ENCODE peak calls at places on chromosomes 3 and 15, in eight cellular contexts. One of them, this sample, is unnamed.

GRCh38 chr3:18423401-18424212 is 1.5 kb downstream of the SATB1 start:
- DNase-seq in uterus: peak
- DNase-seq in mucosa of descending colon: peak
- DNase-seq in colonic mucosa: peak
- DNase-seq in A549: peak
- DNase-seq in fibroblast of the aortic adventitia: peak
- DNase-seq in IMR-90: peak
- DNase-seq in upper lobe of left lung: no peak
- DNase-seq in this sample: peak

GRCh38 chr3:148861277-148861869 is 3.7 kb upstream of the CPA3 start:
- DNase-seq in colonic mucosa: no peak
- DNase-seq in IMR-90: peak
- DNase-seq in upper lobe of left lung: no peak
- DNase-seq in uterus: no peak
- DNase-seq in fibroblast of the aortic adventitia: peak
- DNase-seq in mucosa of descending colon: no peak
- DNase-seq in A549: peak
- DNase-seq in this sample: no peak

GRCh38 chr3:177875786-177876476 is 660.3 kb upstream of the KCNMB2 start:
- DNase-seq in IMR-90: no peak
- DNase-seq in upper lobe of left lung: no peak
- DNase-seq in uterus: no peak
- DNase-seq in fibroblast of the aortic adventitia: peak
- DNase-seq in A549: no peak
- DNase-seq in colonic mucosa: no peak
- DNase-seq in mucosa of descending colon: no peak
- DNase-seq in this sample: no peak

GRCh38 chr3:147410518-147411234 is 1.5 kb downstream of the ZIC1 start:
- DNase-seq in uterus: no peak
- DNase-seq in fibroblast of the aortic adventitia: peak
- DNase-seq in upper lobe of left lung: no peak
- DNase-seq in colonic mucosa: no peak
- DNase-seq in mucosa of descending colon: no peak
- DNase-seq in IMR-90: peak
- DNase-seq in A549: peak
- DNase-seq in this sample: no peak

GRCh38 chr3:166900866-166901577 is 479.1 kb downstream of the ZBBX start:
- DNase-seq in A549: no peak
- DNase-seq in uterus: no peak
- DNase-seq in colonic mucosa: no peak
- DNase-seq in fibroblast of the aortic adventitia: no peak
- DNase-seq in mucosa of descending colon: no peak
- DNase-seq in IMR-90: no peak
- DNase-seq in upper lobe of left lung: no peak
- DNase-seq in this sample: no peak

GRCh38 chr15:29952245-29952644 is 130.0 kb upstream of the TJP1 start:
- DNase-seq in colonic mucosa: no peak
- DNase-seq in fibroblast of the aortic adventitia: no peak
- DNase-seq in upper lobe of left lung: no peak
- DNase-seq in A549: no peak
- DNase-seq in mucosa of descending colon: no peak
- DNase-seq in uterus: no peak
- DNase-seq in IMR-90: no peak
- DNase-seq in this sample: no peak

GRCh38 chr3:162022931-162023330 is 526.3 kb downstream of the OTOL1 start:
- DNase-seq in mucosa of descending colon: no peak
- DNase-seq in uterus: no peak
- DNase-seq in A549: no peak
- DNase-seq in fibroblast of the aortic adventitia: no peak
- DNase-seq in IMR-90: no peak
- DNase-seq in upper lobe of left lung: no peak
- DNase-seq in colonic mucosa: no peak
- DNase-seq in this sample: no peak

GRCh38 chr15:58258501-58259274 is 120.5 kb downstream of the AQP9 start:
- DNase-seq in IMR-90: no peak
- DNase-seq in upper lobe of left lung: no peak
- DNase-seq in colonic mucosa: no peak
- DNase-seq in uterus: no peak
- DNase-seq in A549: no peak
- DNase-seq in mucosa of descending colon: no peak
- DNase-seq in fibroblast of the aortic adventitia: no peak
- DNase-seq in this sample: no peak

DNA sequence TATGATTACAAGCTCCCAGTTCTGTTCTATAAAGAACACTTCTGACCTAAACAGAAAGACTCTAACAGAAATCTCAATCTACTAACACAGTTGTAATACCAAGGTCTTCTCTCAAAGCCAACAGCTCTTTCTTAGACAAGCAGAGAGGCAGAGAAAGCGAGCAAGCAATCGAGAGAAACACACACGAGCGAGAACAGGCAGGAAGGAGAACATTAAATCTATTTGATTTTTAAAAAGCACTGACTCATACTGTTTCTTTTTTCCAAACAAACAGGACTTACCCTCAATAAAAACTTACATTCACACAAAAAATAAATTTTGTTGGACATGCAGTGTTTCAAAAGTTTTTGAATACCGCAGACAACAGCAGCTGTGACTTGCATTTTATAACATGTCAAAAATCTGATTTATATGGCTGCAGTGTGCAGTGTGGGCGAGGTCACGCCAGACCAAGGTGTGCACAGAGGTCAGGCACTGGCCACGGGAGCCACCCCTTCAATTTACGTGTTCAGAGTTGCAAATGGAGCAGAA is at the start of gene NRG4:
- DNase-seq in colonic mucosa: peak
- DNase-seq in IMR-90: peak
- DNase-seq in A549: peak
- DNase-seq in upper lobe of left lung: no peak
- DNase-seq in mucosa of descending colon: peak
- DNase-seq in uterus: no peak
- DNase-seq in fibroblast of the aortic adventitia: peak
- DNase-seq in this sample: no peak
- H3K4me3 ChIP-seq in colonic mucosa: peak
- H3K4me3 ChIP-seq in IMR-90: peak
- H3K4me3 ChIP-seq in A549: peak
- H3K4me3 ChIP-seq in upper lobe of left lung: peak
- H3K4me3 ChIP-seq in mucosa of descending colon: no peak
- H3K4me3 ChIP-seq in uterus: no peak
- H3K4me3 ChIP-seq in fibroblast of the aortic adventitia: peak
- H3K4me3 ChIP-seq in this sample: no peak

GRCh38 chr3:64717872-64718613 is 30.2 kb upstream of the ADAMTS9 start:
- DNase-seq in upper lobe of left lung: no peak
- DNase-seq in mucosa of descending colon: no peak
- DNase-seq in uterus: no peak
- DNase-seq in fibroblast of the aortic adventitia: peak
- DNase-seq in A549: no peak
- DNase-seq in IMR-90: no peak
- DNase-seq in colonic mucosa: no peak
- DNase-seq in this sample: no peak
- TF ChIP-seq CTCF in upper lobe of left lung: peak
- TF ChIP-seq CTCF in mucosa of descending colon: no peak
- TF ChIP-seq CTCF in uterus: no peak
- TF ChIP-seq CTCF in fibroblast of the aortic adventitia: peak
- TF ChIP-seq CTCF in A549: peak
- TF ChIP-seq CTCF in IMR-90: peak
- TF ChIP-seq CTCF in colonic mucosa: peak
- TF ChIP-seq CTCF in this sample: peak

GRCh38 chr3:142962520-142963265 is 781 bp downstream of the PAQR9 start:
- DNase-seq in uterus: no peak
- DNase-seq in upper lobe of left lung: peak
- DNase-seq in mucosa of descending colon: no peak
- DNase-seq in fibroblast of the aortic adventitia: no peak
- DNase-seq in A549: peak
- DNase-seq in colonic mucosa: no peak
- DNase-seq in IMR-90: no peak
- DNase-seq in this sample: no peak

GRCh38 chr3:142958707-142959106 is 4.8 kb downstream of the PAQR9 start:
- DNase-seq in mucosa of descending colon: no peak
- DNase-seq in upper lobe of left lung: no peak
- DNase-seq in uterus: no peak
- DNase-seq in colonic mucosa: no peak
- DNase-seq in IMR-90: peak
- DNase-seq in A549: peak
- DNase-seq in fibroblast of the aortic adventitia: peak
- DNase-seq in this sample: no peak

GRCh38 chr3:142962175-142962519 is 1.3 kb downstream of the PAQR9 start:
- DNase-seq in upper lobe of left lung: peak
- DNase-seq in uterus: no peak
- DNase-seq in fibroblast of the aortic adventitia: no peak
- DNase-seq in IMR-90: no peak
- DNase-seq in mucosa of descending colon: no peak
- DNase-seq in A549: no peak
- DNase-seq in colonic mucosa: no peak
- DNase-seq in this sample: no peak

GRCh38 chr3:142961539-142961938 is 1.9 kb downstream of the PAQR9 start:
- DNase-seq in mucosa of descending colon: no peak
- DNase-seq in colonic mucosa: no peak
- DNase-seq in upper lobe of left lung: no peak
- DNase-seq in fibroblast of the aortic adventitia: no peak
- DNase-seq in uterus: no peak
- DNase-seq in IMR-90: no peak
- DNase-seq in A549: peak
- DNase-seq in this sample: no peak

GRCh38 chr3:142960322-142960850 is 3.1 kb downstream of the PAQR9 start:
- DNase-seq in fibroblast of the aortic adventitia: no peak
- DNase-seq in colonic mucosa: no peak
- DNase-seq in A549: no peak
- DNase-seq in IMR-90: no peak
- DNase-seq in mucosa of descending colon: no peak
- DNase-seq in upper lobe of left lung: no peak
- DNase-seq in uterus: no peak
- DNase-seq in this sample: no peak
- H3K4me3 ChIP-seq in fibroblast of the aortic adventitia: no peak
- H3K4me3 ChIP-seq in colonic mucosa: no peak
- H3K4me3 ChIP-seq in A549: no peak
- H3K4me3 ChIP-seq in IMR-90: no peak
- H3K4me3 ChIP-seq in mucosa of descending colon: no peak
- H3K4me3 ChIP-seq in upper lobe of left lung: no peak
- H3K4me3 ChIP-seq in uterus: no peak
- H3K4me3 ChIP-seq in this sample: no peak

DNA sequence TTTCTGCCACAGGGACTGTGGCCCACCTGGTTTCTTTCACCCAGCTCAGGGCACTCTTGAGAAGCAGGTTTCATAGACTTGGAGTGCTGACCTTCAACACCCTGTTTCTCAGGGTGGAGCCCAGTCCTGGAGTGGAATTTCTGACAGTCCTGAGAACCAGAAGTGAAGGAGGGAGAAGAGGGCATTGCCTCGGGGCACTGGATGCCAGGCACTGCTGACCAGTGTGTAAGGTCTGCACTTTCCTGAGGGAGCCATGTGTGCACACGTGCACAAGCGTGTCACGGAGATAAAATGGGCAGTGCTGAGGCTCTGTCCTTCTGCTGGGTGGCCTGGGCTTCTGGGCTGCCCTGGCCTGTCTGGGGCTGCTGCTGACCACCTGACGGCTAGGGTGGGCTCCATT is 118.5 kb downstream of the SEC22A start:
- DNase-seq in A549: no peak
- DNase-seq in IMR-90: no peak
- DNase-seq in mucosa of descending colon: no peak
- DNase-seq in fibroblast of the aortic adventitia: no peak
- DNase-seq in colonic mucosa: no peak
- DNase-seq in uterus: no peak
- DNase-seq in upper lobe of left lung: no peak
- DNase-seq in this sample: peak
- TF ChIP-seq CTCF in A549: no peak
- TF ChIP-seq CTCF in IMR-90: no peak
- TF ChIP-seq CTCF in mucosa of descending colon: no peak
- TF ChIP-seq CTCF in fibroblast of the aortic adventitia: no peak
- TF ChIP-seq CTCF in colonic mucosa: no peak
- TF ChIP-seq CTCF in uterus: no peak
- TF ChIP-seq CTCF in upper lobe of left lung: no peak
- TF ChIP-seq CTCF in this sample: no peak

This sample was measured in Peyer's patch.